ENCODE peak calls at places on chromosomes 7 and 10, in eight cellular contexts. M, U, Z, X, Q, D, K and B are unnamed samples.

GRCh38 chr7:80711521-80711920 is 73.1 kb downstream of the CD36 start:
- DNase-seq in M (no peak), U (no peak), Z (no peak), X (peak), Q (no peak), D (no peak), K (no peak), B (no peak)

GRCh38 chr10:133509700-133510099 is 17.5 kb upstream of the CYP2E1 start:
- DNase-seq in M (no peak), U (no peak), Z (no peak), X (no peak), Q (no peak), D (no peak), K (no peak), B (no peak)

GRCh38 chr7:117750612-117751563 is 122.4 kb downstream of the CTTNBP2 start:
- DNase-seq in M (no peak), U (no peak), Z (no peak), X (peak), Q (no peak), D (no peak), K (no peak), B (no peak)

GRCh38 chr10:89591796-89592271 is 53.2 kb downstream of the PANK1 start:
- DNase-seq in M (no peak), U (no peak), Z (no peak), X (no peak), Q (no peak), D (no peak), K (no peak), B (peak)

GRCh38 chr10:30828680-30829079 is 199.1 kb upstream of the LYZL2 start:
- DNase-seq in M (no peak), U (no peak), Z (no peak), X (no peak), Q (no peak), D (no peak), K (no peak), B (no peak)

GRCh38 chr10:11023009-11023408 is 5.3 kb downstream of the CELF2 start:
- DNase-seq in M (no peak), U (no peak), Z (no peak), X (no peak), Q (no peak), D (no peak), K (no peak), B (no peak)

GRCh38 chr10:131702521-131703356 is 198.1 kb upstream of the PPP2R2D start:
- DNase-seq in M (peak), U (no peak), Z (no peak), X (no peak), Q (no peak), D (no peak), K (no peak), B (no peak)

GRCh38 chr10:44978570-44979280 is at the start of gene DEPP1:
- DNase-seq in M (peak), U (peak), Z (peak), X (peak), Q (no peak), D (no peak), K (peak), B (peak)

GRCh38 chr7:149459540-149460433 is 1.1 kb downstream of the ZNF777 start:
- DNase-seq in M (no peak), U (no peak), Z (no peak), X (peak), Q (no peak), D (no peak), K (no peak), B (no peak)

GRCh38 chr10:79136227-79137005 is 67.7 kb downstream of the ZMIZ1 start:
- DNase-seq in M (no peak), U (no peak), Z (no peak), X (no peak), Q (no peak), D (no peak), K (no peak), B (no peak)

GRCh38 chr10:5581670-5582566 is 57.2 kb downstream of the CALML3 start:
- DNase-seq in M (no peak), U (no peak), Z (peak), X (no peak), Q (no peak), D (no peak), K (no peak), B (no peak)

GRCh38 chr7:148662646-148663045 is 36.1 kb upstream of the CUL1 start:
- DNase-seq in M (no peak), U (no peak), Z (no peak), X (no peak), Q (no peak), D (no peak), K (no peak), B (no peak)

GRCh38 chr10:71473671-71474599 is 77.2 kb downstream of the CDH23 start:
- DNase-seq in M (no peak), U (no peak), Z (no peak), X (no peak), Q (no peak), D (no peak), K (no peak), B (peak)

GRCh38 chr10:71474702-71475242 is 78.1 kb downstream of the CDH23 start:
- DNase-seq in M (no peak), U (no peak), Z (no peak), X (no peak), Q (no peak), D (no peak), K (no peak), B (no peak)

GRCh38 chr10:71476249-71477011 is 79.7 kb downstream of the CDH23 start:
- DNase-seq in M (no peak), U (no peak), Z (no peak), X (no peak), Q (no peak), D (no peak), K (no peak), B (peak)

GRCh38 chr10:71472912-71473311 is 76.2 kb downstream of the CDH23 start:
- DNase-seq in M (no peak), U (no peak), Z (no peak), X (no peak), Q (no peak), D (no peak), K (no peak), B (no peak)

DNA sequence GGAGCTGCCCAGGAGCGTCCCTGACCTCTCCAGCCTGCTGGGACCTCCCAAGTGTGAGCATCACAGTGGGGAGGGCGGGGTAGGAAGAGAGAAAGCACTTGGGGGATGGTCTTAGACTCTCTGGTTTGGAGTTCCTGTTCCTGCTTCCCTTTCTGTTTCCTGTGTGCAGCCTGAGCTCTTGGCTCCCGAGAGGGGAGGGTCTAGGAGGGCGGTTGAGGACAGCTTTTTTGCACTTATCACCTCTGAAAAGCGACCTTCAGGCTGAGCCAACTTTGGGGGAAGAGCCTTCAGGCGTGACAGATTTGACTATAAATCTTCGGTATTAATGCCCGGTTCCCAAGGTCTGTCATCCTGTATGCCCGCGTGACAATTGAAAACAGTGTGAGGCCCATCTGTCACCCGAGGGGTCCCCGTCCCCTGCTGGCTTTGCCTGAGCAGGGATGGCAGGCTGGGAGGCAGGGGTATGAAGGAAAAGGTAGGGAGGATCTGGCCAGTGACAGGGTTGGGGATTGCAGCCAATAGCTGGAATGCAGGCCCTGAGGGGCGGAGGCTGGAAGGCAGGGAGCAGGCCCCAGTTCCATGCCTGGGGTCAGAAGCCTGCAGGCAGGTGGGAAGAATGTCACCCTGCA is 78.6 kb downstream of the CDH23 start:
- DNase-seq in M (no peak), U (no peak), Z (no peak), X (no peak), Q (no peak), D (no peak), K (no peak), B (no peak)
- H3K4me3 ChIP-seq in M (no peak), U (no peak), Z (no peak), X (no peak), Q (no peak), D (no peak), K (no peak), B (no peak)

DNA sequence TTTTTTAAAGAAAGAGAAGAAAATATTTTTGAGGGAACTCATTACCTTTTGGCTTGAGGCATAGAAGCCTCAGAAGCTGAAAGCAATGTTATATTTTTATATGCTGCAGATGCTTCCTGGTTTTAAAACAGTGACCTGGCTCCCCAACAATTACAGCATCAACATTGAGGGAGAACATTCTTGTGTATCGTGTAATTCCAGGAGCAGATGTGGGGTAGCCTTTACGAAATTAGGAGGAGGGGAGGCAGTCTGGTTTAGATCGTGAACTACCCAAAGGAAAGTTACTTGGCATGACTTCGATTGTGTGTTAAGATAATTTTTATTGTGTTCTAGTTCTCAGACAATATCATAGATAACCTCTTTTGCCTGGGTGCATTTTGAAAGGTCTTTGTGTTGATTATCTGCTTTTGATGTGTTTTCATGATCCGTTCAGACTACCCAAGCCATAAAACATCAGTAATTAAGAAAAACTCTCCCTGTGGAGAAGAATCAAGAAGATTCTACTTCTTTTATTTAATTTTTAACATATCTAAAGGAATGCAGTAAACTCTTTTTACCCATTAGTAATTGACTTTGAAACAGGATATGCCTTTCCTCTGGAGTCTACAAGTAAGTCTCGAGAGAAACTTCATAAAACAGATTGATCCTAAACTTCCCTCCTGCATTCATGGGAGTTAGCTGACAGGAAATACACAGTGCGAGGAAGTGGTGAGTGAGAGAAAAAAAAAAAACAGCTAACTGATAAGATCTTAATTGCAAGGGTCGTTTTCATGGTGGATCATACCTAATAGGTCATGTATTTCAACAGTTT is 141.4 kb downstream of the KIAA1217 start:
- DNase-seq in M (no peak), U (no peak), Z (no peak), X (no peak), Q (no peak), D (peak), K (no peak), B (no peak)
- H3K4me3 ChIP-seq in M (no peak), U (no peak), Z (no peak), X (no peak), Q (no peak), D (peak), K (no peak), B (no peak)

GRCh38 chr10:127734753-127735152 is 2.2 kb upstream of the FOXI2 start:
- DNase-seq in M (no peak), U (no peak), Z (no peak), X (no peak), Q (no peak), D (no peak), K (no peak), B (no peak)
- H3K4me3 ChIP-seq in M (no peak), U (no peak), Z (no peak), X (no peak), Q (no peak), D (no peak), K (no peak), B (no peak)

GRCh38 chr10:27526242-27526641 is 22.1 kb downstream of the RAB18 start:
- DNase-seq in M (no peak), U (no peak), Z (no peak), X (no peak), Q (no peak), D (no peak), K (no peak), B (no peak)

GRCh38 chr10:27531336-27531847 is 27.3 kb downstream of the RAB18 start:
- DNase-seq in M (no peak), U (no peak), Z (no peak), X (no peak), Q (no peak), D (no peak), K (no peak), B (no peak)

GRCh38 chr10:27530477-27530876 is 26.4 kb downstream of the RAB18 start:
- DNase-seq in M (no peak), U (no peak), Z (no peak), X (no peak), Q (no peak), D (no peak), K (no peak), B (no peak)

GRCh38 chr10:27527597-27528295 is 23.6 kb downstream of the RAB18 start:
- DNase-seq in M (no peak), U (no peak), Z (no peak), X (no peak), Q (no peak), D (no peak), K (no peak), B (no peak)

GRCh38 chr10:27529010-27529783 is 25.1 kb downstream of the RAB18 start:
- DNase-seq in M (no peak), U (no peak), Z (no peak), X (peak), Q (no peak), D (no peak), K (no peak), B (no peak)
- H3K4me3 ChIP-seq in M (no peak), U (no peak), Z (no peak), X (no peak), Q (no peak), D (no peak), K (no peak), B (no peak)

GRCh38 chr10:112896722-112897121 is 53.3 kb upstream of the TCF7L2 start:
- DNase-seq in M (no peak), U (no peak), Z (no peak), X (no peak), Q (no peak), D (no peak), K (no peak), B (no peak)
- H3K4me3 ChIP-seq in M (no peak), U (no peak), Z (no peak), X (no peak), Q (no peak), D (no peak), K (no peak), B (no peak)

DNA sequence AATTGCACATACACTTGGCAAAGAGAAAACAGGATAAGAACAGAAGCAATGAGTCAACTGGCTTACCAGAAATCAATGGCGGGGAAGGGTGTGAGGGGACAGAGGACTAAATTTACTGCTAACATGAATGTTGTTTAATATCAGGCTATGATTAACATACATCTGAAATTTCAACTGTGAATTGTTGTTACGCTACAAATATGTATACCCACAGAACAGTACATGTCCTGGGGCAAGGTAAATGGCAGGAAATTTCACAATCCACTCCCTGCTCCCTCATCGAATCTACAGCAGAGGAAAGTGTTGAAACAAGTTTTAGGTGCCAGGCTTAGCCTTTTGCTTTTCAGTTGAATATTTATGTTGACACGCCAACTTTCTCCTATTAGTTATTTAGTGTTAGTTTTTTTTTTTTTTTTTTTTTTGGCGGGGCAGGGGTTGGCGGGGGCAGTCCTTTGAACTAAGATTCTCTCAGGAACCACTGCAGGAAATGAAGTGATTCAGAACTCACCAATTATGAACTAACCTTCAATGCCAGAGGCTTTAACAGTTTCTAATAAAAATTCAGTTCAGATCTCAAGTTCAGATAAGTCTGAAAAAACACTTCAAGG is 99.0 kb downstream of the UBE2H start:
- DNase-seq in M (no peak), U (no peak), Z (no peak), X (peak), Q (no peak), D (no peak), K (peak), B (no peak)
- H3K4me3 ChIP-seq in M (no peak), U (no peak), Z (no peak), X (no peak), Q (no peak), D (no peak), K (peak), B (no peak)

GRCh38 chr10:93063977-93064660 is 3.5 kb downstream of the CYP26C1 start:
- DNase-seq in M (no peak), U (no peak), Z (no peak), X (no peak), Q (no peak), D (no peak), K (no peak), B (no peak)

GRCh38 chr10:93064874-93065660 is 4.5 kb downstream of the CYP26C1 start:
- DNase-seq in M (no peak), U (no peak), Z (no peak), X (no peak), Q (no peak), D (no peak), K (no peak), B (no peak)

GRCh38 chr10:93067443-93068365 is 6.0 kb upstream of the CYP26A1 start:
- DNase-seq in M (no peak), U (no peak), Z (no peak), X (no peak), Q (no peak), D (no peak), K (no peak), B (no peak)

GRCh38 chr10:93066544-93066913 is 5.9 kb downstream of the CYP26C1 start:
- DNase-seq in M (no peak), U (no peak), Z (no peak), X (no peak), Q (no peak), D (no peak), K (no peak), B (no peak)

GRCh38 chr10:93065675-93066543 is 5.3 kb downstream of the CYP26C1 start:
- DNase-seq in M (peak), U (no peak), Z (no peak), X (no peak), Q (no peak), D (no peak), K (no peak), B (no peak)
- H3K4me3 ChIP-seq in M (peak), U (no peak), Z (no peak), X (no peak), Q (no peak), D (no peak), K (no peak), B (no peak)

DNA sequence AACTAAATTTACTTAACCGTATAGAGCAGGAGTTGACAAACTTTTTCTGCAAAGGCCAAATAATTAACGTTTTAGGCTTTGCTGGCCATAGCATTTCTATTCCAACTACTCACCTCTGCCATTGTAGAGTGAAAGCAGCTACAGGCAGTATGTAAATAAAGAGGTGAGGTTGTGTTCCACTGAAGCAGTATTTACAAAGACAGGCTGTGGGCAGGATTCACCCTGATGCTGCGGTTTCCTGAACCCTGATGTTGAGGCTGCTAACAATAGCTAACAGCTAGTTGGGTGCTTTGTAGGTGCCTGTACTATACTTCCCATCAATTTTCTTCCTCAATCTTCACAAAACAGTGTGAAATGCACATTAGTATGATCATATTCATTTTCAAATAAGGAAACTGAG is 47.0 kb upstream of the LAMB1 start:
- DNase-seq in M (no peak), U (no peak), Z (no peak), X (no peak), Q (no peak), D (no peak), K (no peak), B (no peak)
- H3K4me3 ChIP-seq in M (no peak), U (no peak), Z (no peak), X (no peak), Q (no peak), D (no peak), K (no peak), B (no peak)

GRCh38 chr10:27145937-27146336 is 8.2 kb downstream of the YME1L1 start:
- DNase-seq in M (no peak), U (no peak), Z (no peak), X (no peak), Q (no peak), D (no peak), K (no peak), B (no peak)

GRCh38 chr10:27147701-27148100 is 6.5 kb downstream of the YME1L1 start:
- DNase-seq in M (no peak), U (no peak), Z (no peak), X (no peak), Q (no peak), D (no peak), K (no peak), B (peak)

GRCh38 chr10:27138277-27138676 is 15.9 kb downstream of the YME1L1 start:
- DNase-seq in M (no peak), U (no peak), Z (no peak), X (no peak), Q (no peak), D (no peak), K (no peak), B (no peak)

DNA sequence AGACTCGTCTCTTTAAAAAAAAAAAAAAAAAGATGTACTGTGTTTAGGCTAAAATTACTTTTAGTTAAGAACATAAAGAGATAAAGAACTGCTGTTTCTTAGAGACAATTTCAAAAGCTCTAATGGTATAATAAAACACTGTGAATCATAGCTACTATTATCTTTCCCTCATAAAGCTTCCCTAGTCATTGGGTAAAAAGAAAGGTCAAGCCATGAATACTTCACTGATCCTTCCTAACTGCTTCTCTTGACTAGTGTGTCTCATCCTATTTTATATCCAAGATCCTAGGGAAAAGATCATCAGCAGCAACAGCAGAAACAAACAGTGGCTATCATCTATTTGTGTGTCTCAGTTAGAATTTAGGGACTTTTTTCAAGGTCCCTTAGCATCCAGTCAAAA is 10.5 kb downstream of the YME1L1 start:
- DNase-seq in M (no peak), U (no peak), Z (no peak), X (no peak), Q (no peak), D (no peak), K (no peak), B (no peak)
- H3K4me3 ChIP-seq in M (no peak), U (no peak), Z (no peak), X (no peak), Q (no peak), D (no peak), K (no peak), B (no peak)